ENCODE peak calls at places on chromosome 2, in five cellular contexts. L, N, H, O and F are unnamed samples. For H3K4me1, the result is how much of the 10 kb centered on the place peaks cover.

GRCh38 chr2:134683561-134684112 is 35.2 kb downstream of the TMEM163 start:
- DNase-seq in L (peak), N (no peak), H (no peak), O (no peak), F (no peak)

GRCh38 chr2:86789687-86790133 is 1.0 kb downstream of the CD8A start:
- DNase-seq in L (no peak), N (no peak), H (peak), O (no peak), F (no peak)

GRCh38 chr2:236180831-236181453 is 12.8 kb upstream of the GBX2 start:
- DNase-seq in L (peak), N (peak), H (peak), O (no peak), F (no peak)

GRCh38 chr2:79511320-79511951 is 1.4 kb upstream of the CTNNA2 start:
- DNase-seq in L (peak), N (no peak), H (peak), O (no peak), F (peak)

GRCh38 chr2:121063471-121063870 is 221.5 kb downstream of the TFCP2L1 start:
- DNase-seq in L (no peak), N (no peak), H (no peak), O (peak), F (no peak)

GRCh38 chr2:163469561-163469962 is 266.2 kb downstream of the FIGN start:
- DNase-seq in L (no peak), N (no peak), H (peak), O (no peak), F (no peak)

GRCh38 chr2:33451214-33451613 is 25.2 kb upstream of the RASGRP3 start:
- DNase-seq in L (no peak), N (no peak), H (no peak), O (no peak), F (no peak)

GRCh38 chr2:240445961-240446538 is 10.6 kb downstream of the GPC1 start:
- DNase-seq in L (no peak), N (no peak), H (no peak), O (no peak), F (no peak)

GRCh38 chr2:203936535-203936934 is at the start of gene ICOS:
- DNase-seq in L (no peak), N (no peak), H (no peak), O (no peak), F (no peak)

GRCh38 chr2:219633276-219634065 is 6.0 kb downstream of the SLC4A3 start:
- DNase-seq in L (no peak), N (no peak), H (no peak), O (no peak), F (no peak)

GRCh38 chr2:218852911-218853667 is 6.5 kb upstream of the WNT6 start:
- DNase-seq in L (peak), N (no peak), H (peak), O (no peak), F (no peak)

GRCh38 chr2:115796078-115796477 is 1353.6 kb downstream of the DPP10 start:
- DNase-seq in L (no peak), N (no peak), H (no peak), O (no peak), F (no peak)

GRCh38 chr2:167908786-167909185 is 338.6 kb downstream of the STK39 start:
- DNase-seq in L (no peak), N (no peak), H (no peak), O (no peak), F (no peak)

GRCh38 chr2:237556773-237557632 is 9.4 kb upstream of the PRLH start:
- DNase-seq in L (no peak), N (no peak), H (no peak), O (no peak), F (no peak)

GRCh38 chr2:240596491-240596931 is 10.0 kb downstream of the CAPN10 start:
- DNase-seq in L (no peak), N (no peak), H (no peak), O (peak), F (no peak)

GRCh38 chr2:110678457-110679336 is 834 bp upstream of the BUB1 start:
- DNase-seq in L (peak), N (peak), H (peak), O (no peak), F (no peak)

GRCh38 chr2:191675807-191676667 is 1.9 kb upstream of the NABP1 start:
- DNase-seq in L (no peak), N (no peak), H (peak), O (no peak), F (no peak)

GRCh38 chr2:126849054-126849453 is 49.6 kb upstream of the TEX51 start:
- DNase-seq in L (no peak), N (no peak), H (no peak), O (no peak), F (no peak)

GRCh38 chr2:216149741-216150140 is 40.6 kb downstream of the XRCC5 start:
- DNase-seq in L (peak), N (no peak), H (no peak), O (no peak), F (peak)

GRCh38 chr2:95165371-95166064 is at the start of gene ZNF2:
- DNase-seq in L (peak), N (peak), H (peak), O (peak), F (peak)
- H3K4me1 ChIP-seq in L (under half), N (under half), H (under half), O (under half), F (under half)

DNA sequence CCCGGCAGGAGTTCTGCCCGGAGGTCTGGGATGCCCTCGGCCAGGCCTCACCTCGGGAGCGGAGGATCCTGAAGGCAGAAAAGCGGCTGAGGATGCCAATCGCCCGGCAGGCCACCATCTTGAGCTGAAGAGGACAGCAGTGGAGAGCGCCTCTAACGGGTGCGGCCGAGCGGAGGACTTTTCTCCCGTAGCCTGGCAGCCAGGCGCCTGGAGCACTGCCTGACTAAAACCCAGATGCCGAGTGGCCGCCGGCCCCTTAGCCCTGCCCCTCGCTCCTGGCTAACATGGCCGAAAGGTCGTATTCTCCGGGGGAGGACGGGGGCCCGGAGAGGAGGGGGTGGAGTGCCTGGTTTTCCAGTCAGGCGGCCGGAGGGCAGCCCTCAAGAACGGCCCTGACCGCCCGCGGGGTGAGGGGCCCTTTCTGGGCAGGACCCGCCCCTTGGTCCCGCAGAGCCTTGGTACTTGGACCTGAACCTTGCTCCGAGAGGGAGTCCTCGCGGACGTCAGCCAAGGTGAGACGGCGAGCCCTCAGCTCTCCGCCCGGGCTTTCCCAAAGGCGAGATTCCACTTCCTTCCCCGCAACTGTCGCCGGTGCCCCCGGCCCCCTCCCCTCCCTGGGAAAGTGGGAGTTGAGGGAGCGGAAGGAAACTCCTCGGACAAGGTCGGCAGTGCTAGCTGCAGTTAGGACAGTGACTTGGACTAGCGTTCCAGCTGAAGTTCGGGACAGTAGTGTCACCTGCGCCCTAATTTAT is at the start of the genes HADHA and HADHB:
- DNase-seq in L (peak), N (peak), H (peak), O (peak), F (peak)
- TF ChIP-seq CTCF in L (peak), N (peak), H (peak), O (peak), F (peak)

GRCh38 chr2:179049203-179049545 is 763 bp downstream of the CCDC141 start:
- DNase-seq in L (no peak), N (no peak), H (no peak), O (no peak), F (no peak)
- H3K27ac ChIP-seq in L (no peak), N (no peak), H (no peak), O (peak), F (no peak)

GRCh38 chr2:75595541-75596395 is 35.0 kb upstream of the EVA1A start:
- DNase-seq in L (peak), N (no peak), H (no peak), O (no peak), F (peak)

GRCh38 chr2:75598572-75599155 is 37.9 kb upstream of the EVA1A start:
- DNase-seq in L (no peak), N (no peak), H (no peak), O (no peak), F (no peak)

GRCh38 chr2:75596784-75597183 is 36.0 kb upstream of the EVA1A start:
- DNase-seq in L (no peak), N (no peak), H (no peak), O (no peak), F (no peak)

GRCh38 chr2:75600418-75601088 is 39.8 kb upstream of the EVA1A start:
- DNase-seq in L (peak), N (no peak), H (no peak), O (no peak), F (peak)

GRCh38 chr2:75597949-75598348 is 37.2 kb upstream of the EVA1A start:
- DNase-seq in L (no peak), N (no peak), H (peak), O (no peak), F (no peak)
- H3K4me1 ChIP-seq in L (half or more), N (half or more), H (under half), O (under half), F (under half)

DNA sequence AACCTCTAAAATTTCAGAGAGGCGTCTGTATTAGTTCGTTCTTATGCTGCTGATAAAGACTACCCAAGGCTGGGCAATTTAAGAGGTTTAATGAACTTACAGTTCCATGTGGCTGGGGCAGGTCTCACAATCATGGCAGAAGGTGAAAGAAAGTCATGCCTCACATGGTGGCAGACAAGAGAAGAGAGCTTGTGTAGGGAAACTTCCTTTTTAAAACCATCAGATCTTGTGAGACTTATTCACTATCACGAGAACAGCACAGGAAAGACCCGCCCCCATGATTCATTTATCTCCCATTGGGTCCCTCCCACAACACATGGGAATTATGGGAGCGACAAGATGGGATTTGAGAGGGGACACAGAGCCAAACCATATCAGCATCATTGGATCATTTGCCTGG is 183.2 kb upstream of the SIX2 start:
- DNase-seq in L (no peak), N (no peak), H (no peak), O (no peak), F (no peak)
- TF ChIP-seq CTCF in L (no peak), N (no peak), H (no peak), O (no peak), F (no peak)

GRCh38 chr2:69013837-69014796 is 1.1 kb downstream of the ANTXR1 start:
- DNase-seq in L (peak), N (no peak), H (peak), O (no peak), F (no peak)

GRCh38 chr2:69017876-69018275 is 4.9 kb downstream of the ANTXR1 start:
- DNase-seq in L (no peak), N (no peak), H (no peak), O (no peak), F (no peak)

GRCh38 chr2:69018629-69019227 is 5.7 kb downstream of the ANTXR1 start:
- DNase-seq in L (no peak), N (no peak), H (no peak), O (no peak), F (no peak)

GRCh38 chr2:69020496-69020895 is 7.5 kb downstream of the ANTXR1 start:
- DNase-seq in L (no peak), N (no peak), H (no peak), O (no peak), F (no peak)

DNA sequence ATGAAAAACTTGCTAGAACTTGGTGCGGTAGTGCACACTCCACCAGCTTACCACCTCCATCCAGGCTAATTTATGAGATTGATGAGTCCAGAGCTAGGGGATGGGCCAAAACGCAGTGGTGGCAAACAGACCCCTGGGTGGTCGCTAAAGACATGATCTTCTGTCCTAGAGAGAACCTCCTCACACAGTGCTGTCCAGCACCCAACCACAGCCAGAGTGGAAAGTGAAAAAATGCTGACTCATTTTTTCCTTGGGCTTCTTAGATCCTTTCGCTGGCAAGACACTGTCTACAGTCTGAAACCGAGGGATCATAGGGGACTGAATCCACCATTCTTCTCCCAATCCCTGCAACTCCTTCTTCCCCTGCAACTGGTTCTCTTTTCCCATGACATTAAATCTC is 4.1 kb downstream of the ANTXR1 start:
- DNase-seq in L (peak), N (no peak), H (no peak), O (no peak), F (no peak)
- H3K27ac ChIP-seq in L (no peak), N (peak), H (no peak), O (no peak), F (no peak)

GRCh38 chr2:28624798-28625701 is 126.6 kb upstream of the PPP1CB start:
- DNase-seq in L (no peak), N (no peak), H (peak), O (peak), F (peak)

GRCh38 chr2:28624436-28624797 is 127.2 kb upstream of the PPP1CB start:
- DNase-seq in L (no peak), N (no peak), H (no peak), O (no peak), F (no peak)

GRCh38 chr2:28622101-28622499 is 126.2 kb downstream of the PLB1 start:
- DNase-seq in L (no peak), N (no peak), H (no peak), O (peak), F (no peak)

GRCh38 chr2:28621172-28622100 is 125.6 kb downstream of the PLB1 start:
- DNase-seq in L (peak), N (peak), H (peak), O (peak), F (peak)

GRCh38 chr2:28623582-28624405 is 127.8 kb upstream of the PPP1CB start:
- DNase-seq in L (no peak), N (no peak), H (no peak), O (no peak), F (no peak)
- H3K4me1 ChIP-seq in L (under half), N (under half), H (under half), O (half or more), F (under half)

DNA sequence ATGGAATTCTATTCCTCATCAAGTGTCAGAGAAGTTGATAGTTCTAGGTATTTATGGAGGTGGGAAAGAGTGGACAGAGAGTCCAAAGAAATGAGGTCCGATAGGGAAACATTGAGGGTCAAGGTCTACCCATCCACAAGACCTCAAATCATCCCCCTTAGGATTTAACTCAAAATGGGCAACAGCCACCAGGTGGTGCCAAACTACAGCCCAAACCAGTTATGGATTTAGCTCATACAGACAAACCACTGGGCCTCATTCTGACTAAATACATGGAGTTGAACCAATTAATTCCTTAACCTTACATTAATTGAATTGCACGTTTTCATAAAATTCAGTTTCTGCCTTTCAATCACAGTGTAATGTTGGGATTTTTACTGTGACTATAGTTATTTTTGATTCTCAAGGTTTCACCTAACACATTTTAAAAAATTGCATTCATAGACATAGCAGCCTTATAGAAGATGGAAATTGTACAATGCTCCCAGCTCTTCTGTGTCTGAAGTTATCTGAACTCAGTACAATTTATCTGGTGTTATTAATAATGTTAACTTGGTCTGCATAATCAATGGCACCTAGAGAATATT is 98.2 kb upstream of the HNMT start:
- DNase-seq in L (peak), N (peak), H (peak), O (no peak), F (no peak)
- TF ChIP-seq CTCF in L (peak), N (peak), H (peak), O (peak), F (peak)

GRCh38 chr2:69227717-69228116 is 159.3 kb downstream of the GFPT1 start:
- DNase-seq in L (no peak), N (no peak), H (peak), O (no peak), F (no peak)
- H3K27ac ChIP-seq in L (no peak), N (no peak), H (no peak), O (no peak), F (no peak)